ENCODE peak calls at places on chromosomes 5 and 9, in seven cellular contexts. S is sigmoid colon; N is colonic mucosa; E is IMR-90; B is CD8-positive, alpha-beta T cell; Y is cardiac muscle cell; K is hepatocyte. V is an unnamed sample.

GRCh38 chr9:19460258-19460657 is 51.4 kb downstream of the ACER2 start:
- DNase-seq in S (no peak), N (no peak), E (no peak), B (no peak), Y (no peak), K (no peak), V (no peak)

GRCh38 chr5:115297043-115297442 is 589 bp upstream of the CCDC112 start:
- DNase-seq in S (no peak), N (no peak), E (no peak), B (no peak), Y (peak), K (no peak), V (no peak)

GRCh38 chr9:3732077-3733038 is 206.6 kb upstream of the RFX3 start:
- DNase-seq in S (no peak), N (peak), E (peak), B (no peak), Y (peak), K (peak), V (no peak)

GRCh38 chr5:56357426-56357825 is 124.3 kb upstream of the ANKRD55 start:
- DNase-seq in S (no peak), N (no peak), E (no peak), B (no peak), Y (no peak), K (no peak), V (no peak)

GRCh38 chr5:109907189-109907588 is 217.5 kb downstream of the MAN2A1 start:
- DNase-seq in S (no peak), N (no peak), E (no peak), B (no peak), Y (peak), K (no peak), V (no peak)

GRCh38 chr5:134515801-134516200 is 9.7 kb upstream of the JADE2 start:
- DNase-seq in S (no peak), N (no peak), E (no peak), B (no peak), Y (no peak), K (no peak), V (no peak)

GRCh38 chr5:14588758-14589543 is 7.4 kb downstream of the OTULINL start:
- DNase-seq in S (no peak), N (peak), E (no peak), B (no peak), Y (no peak), K (peak), V (no peak)

GRCh38 chr9:129102791-129103594 is 7.6 kb downstream of the CRAT start:
- DNase-seq in S (no peak), N (peak), E (peak), B (no peak), Y (peak), K (peak), V (no peak)

GRCh38 chr9:97386733-97387503 is 25.0 kb upstream of the TDRD7 start:
- DNase-seq in S (no peak), N (peak), E (peak), B (peak), Y (peak), K (peak), V (peak)

GRCh38 chr5:178291969-178292825 is 59.6 kb upstream of the PHYKPL start:
- DNase-seq in S (peak), N (no peak), E (no peak), B (no peak), Y (no peak), K (no peak), V (no peak)

GRCh38 chr9:138009456-138010273 is 132.1 kb downstream of the CACNA1B start:
- DNase-seq in S (peak), N (no peak), E (no peak), B (no peak), Y (no peak), K (no peak), V (peak)

GRCh38 chr5:102971693-102972293 is 148.1 kb downstream of the GIN1 start:
- DNase-seq in S (no peak), N (no peak), E (peak), B (no peak), Y (peak), K (peak), V (no peak)

GRCh38 chr9:127991017-127991756 is 10.4 kb upstream of the EEIG1 start:
- DNase-seq in S (no peak), N (peak), E (no peak), B (no peak), Y (no peak), K (peak), V (no peak)

GRCh38 chr9:34126207-34127034 is at the start of gene DCAF12:
- DNase-seq in S (peak), N (peak), E (peak), B (peak), Y (peak), K (peak), V (peak)

GRCh38 chr5:72079288-72079687 is 28.0 kb upstream of the MAP1B start:
- DNase-seq in S (no peak), N (no peak), E (no peak), B (no peak), Y (peak), K (no peak), V (no peak)

GRCh38 chr9:127149010-127149409 is 26.6 kb upstream of the ANGPTL2 start:
- DNase-seq in S (peak), N (no peak), E (no peak), B (no peak), Y (no peak), K (no peak), V (no peak)

GRCh38 chr5:125050926-125051325 is 304.5 kb upstream of the ZNF608 start:
- DNase-seq in S (no peak), N (no peak), E (no peak), B (no peak), Y (no peak), K (no peak), V (no peak)

GRCh38 chr5:8247485-8247884 is 378.5 kb downstream of the MTRR start:
- DNase-seq in S (no peak), N (no peak), E (peak), B (no peak), Y (no peak), K (no peak), V (no peak)
- TF ChIP-seq CTCF in S (no peak), N (no peak), E (peak), B (no peak), Y (peak), K (no peak), V (no peak)

GRCh38 chr9:109253241-109253636 is 67.6 kb downstream of the EPB41L4B start:
- DNase-seq in S (no peak), N (no peak), E (no peak), B (no peak), Y (no peak), K (no peak), V (no peak)

GRCh38 chr9:109255394-109255793 is 65.5 kb downstream of the EPB41L4B start:
- DNase-seq in S (no peak), N (no peak), E (no peak), B (no peak), Y (no peak), K (no peak), V (no peak)

GRCh38 chr9:109252291-109252690 is 68.6 kb downstream of the EPB41L4B start:
- DNase-seq in S (no peak), N (no peak), E (no peak), B (no peak), Y (no peak), K (no peak), V (no peak)

GRCh38 chr9:109254317-109254716 is 66.5 kb downstream of the EPB41L4B start:
- DNase-seq in S (no peak), N (no peak), E (peak), B (no peak), Y (peak), K (no peak), V (no peak)

DNA sequence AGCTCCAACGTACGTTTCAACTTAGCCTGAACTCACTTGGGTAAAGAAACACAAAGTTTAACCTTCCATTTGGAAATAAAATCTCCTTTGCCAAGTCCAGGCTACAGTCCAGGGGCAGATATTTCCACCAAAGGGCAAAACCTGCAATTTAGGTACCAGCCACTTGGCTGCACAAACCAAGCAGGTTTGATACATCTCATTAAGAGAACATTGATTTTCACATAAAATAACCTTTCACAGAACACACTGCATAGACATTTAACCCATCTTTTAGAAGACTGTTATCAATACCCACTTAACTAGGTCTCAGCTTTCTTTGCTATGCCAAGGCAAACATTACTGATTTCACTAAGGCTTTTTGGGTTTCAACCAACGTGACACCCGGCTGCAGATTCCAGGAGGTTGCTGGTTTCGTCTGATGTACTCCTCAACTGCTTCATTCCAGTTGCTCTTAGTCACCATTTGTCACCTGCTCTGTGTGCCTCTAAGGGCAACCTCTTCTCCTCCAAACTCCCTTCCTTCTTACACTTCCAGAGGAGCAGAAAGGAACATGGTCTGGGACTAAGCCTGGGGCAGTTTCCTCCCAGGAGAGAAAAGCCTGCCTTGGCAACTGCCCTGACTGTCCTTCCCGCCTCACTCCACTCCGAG is 67.1 kb downstream of the EPB41L4B start:
- DNase-seq in S (no peak), N (no peak), E (peak), B (no peak), Y (peak), K (peak), V (no peak)
- TF ChIP-seq CTCF in S (no peak), N (no peak), E (peak), B (no peak), Y (no peak), K (no peak), V (no peak)

DNA sequence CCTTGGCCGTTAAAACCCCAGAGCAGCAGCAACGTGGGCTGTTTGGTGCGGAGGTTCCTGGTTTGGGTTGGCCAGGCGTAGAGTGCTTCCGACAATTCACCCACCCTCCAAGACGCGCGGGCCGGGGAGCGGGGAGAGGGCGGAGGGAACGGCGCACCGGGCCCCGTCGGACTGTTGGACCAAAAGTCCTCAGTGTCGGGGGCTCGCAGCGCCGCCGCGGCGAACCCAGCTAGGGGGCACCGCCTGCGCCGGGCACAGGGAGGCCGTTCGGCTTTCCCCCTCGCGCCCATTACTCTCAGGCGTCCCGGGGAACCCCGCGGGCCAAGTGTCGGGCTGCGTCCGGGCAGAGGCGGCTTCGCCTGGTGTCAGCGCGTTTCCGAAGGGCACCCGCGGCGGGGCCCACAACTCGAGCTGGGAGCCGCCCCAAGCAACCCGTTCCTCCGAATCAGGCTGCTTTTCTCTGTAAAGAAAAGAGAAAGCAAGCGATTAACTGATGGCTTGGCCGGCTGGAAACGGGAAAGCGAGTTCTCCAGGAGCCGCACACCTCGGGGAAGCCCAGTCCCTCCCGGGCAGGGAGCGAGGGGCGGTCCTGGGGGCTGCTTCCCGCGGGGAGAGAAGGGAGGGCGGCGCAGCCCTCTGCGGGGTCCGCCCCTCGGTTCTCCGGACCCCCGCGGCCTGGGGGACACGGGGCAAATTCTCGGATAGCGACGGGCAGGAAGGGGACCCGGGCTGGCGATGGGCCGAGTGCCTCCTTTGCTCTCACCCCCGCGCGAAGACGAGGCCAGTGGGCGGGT is 145.5 kb downstream of the ERCC6L2 start:
- DNase-seq in S (no peak), N (peak), E (no peak), B (peak), Y (peak), K (peak), V (peak)
- TF ChIP-seq CTCF in S (no peak), N (no peak), E (no peak), B (no peak), Y (no peak), K (no peak), V (no peak)

GRCh38 chr9:981491-981898 is 5.0 kb downstream of the DMRT3 start:
- DNase-seq in S (no peak), N (no peak), E (no peak), B (no peak), Y (no peak), K (no peak), V (no peak)
- TF ChIP-seq CTCF in S (no peak), N (no peak), E (no peak), B (no peak), Y (no peak), K (no peak), V (no peak)

DNA sequence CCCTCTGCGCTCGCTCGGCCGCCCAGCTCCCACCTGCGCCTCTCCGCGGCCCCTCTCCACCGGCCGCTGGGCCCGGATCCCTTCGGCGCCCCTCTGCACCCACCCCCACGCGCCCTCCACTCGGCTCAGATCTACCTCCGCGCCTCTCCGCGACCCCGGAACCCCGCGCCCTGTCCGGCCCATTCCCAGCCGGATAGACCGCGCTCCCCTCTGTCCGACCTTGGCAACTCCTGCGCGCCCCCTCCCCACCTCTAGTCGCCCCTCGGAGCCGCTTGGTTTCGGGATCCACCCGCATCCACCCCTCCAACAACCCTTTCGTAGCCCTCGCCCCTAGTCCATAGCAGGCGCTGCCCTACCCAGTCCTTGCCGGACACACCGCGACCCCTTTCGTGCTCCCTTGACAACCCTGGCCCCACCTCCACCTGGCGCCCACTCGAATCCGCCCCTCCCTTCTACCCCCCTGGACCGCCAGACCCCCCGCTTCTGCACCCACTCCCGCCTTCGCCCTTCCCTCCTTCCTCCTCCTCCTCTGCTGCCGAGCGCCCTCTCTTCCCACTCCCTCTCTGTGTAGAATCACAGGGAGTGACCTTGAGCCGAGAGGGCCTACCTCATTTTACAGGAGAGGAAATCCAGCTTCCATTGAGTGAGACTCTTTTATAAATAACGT is 496 bp upstream of the AK3 start:
- DNase-seq in S (peak), N (peak), E (no peak), B (no peak), Y (peak), K (peak), V (no peak)
- TF ChIP-seq CTCF in S (no peak), N (no peak), E (no peak), B (no peak), Y (no peak), K (no peak), V (no peak)

V was measured in natural killer cell.